ENCODE peak calls at places on chromosomes 11 and 22, in seven cellular contexts. G, V, S, O, T, L and X are unnamed samples.
A peak's percentile ranks its signal among the peaks of the same experiment; 100 is the strongest.

GRCh38 chr11:48024635-48025071 is 44.3 kb downstream of the PTPRJ start:
- DNase-seq in G (no peak), V (no peak), S (no peak), O (no peak), T (no peak), L (no peak), X (no peak)

GRCh38 chr11:124310746-124311145 is 3.0 kb downstream of the OR8D1 start:
- DNase-seq in G (no peak), V (no peak), S (no peak), O (no peak), T (no peak), L (no peak), X (no peak)

GRCh38 chr22:36144886-36145541 is 15.5 kb downstream of the APOL3 start:
- DNase-seq in G (no peak), V (peak; percentile 21), S (peak; percentile 29), O (peak; percentile 42), T (peak; percentile 20), L (no peak), X (no peak)

GRCh38 chr11:77046060-77046501 is 11.9 kb downstream of the B3GNT6 start:
- DNase-seq in G (peak; percentile 61), V (peak; percentile 61), S (peak; percentile 50), O (peak; percentile 36), T (peak; percentile 67), L (no peak), X (no peak)

GRCh38 chr22:40620464-40621046 is 16.0 kb downstream of the MRTFA start:
- DNase-seq in G (no peak), V (no peak), S (no peak), O (peak; percentile 10), T (no peak), L (no peak), X (peak; percentile 73)

GRCh38 chr11:68925613-68926012 is 21.9 kb downstream of the IGHMBP2 start:
- DNase-seq in G (no peak), V (no peak), S (no peak), O (no peak), T (no peak), L (no peak), X (no peak)

GRCh38 chr22:27885977-27886842 is 32.8 kb downstream of the PITPNB start:
- DNase-seq in G (no peak), V (no peak), S (peak; percentile 44), O (peak; percentile 59), T (peak; percentile 48), L (peak; percentile 13), X (no peak)

GRCh38 chr11:35105319-35106063 is 33.5 kb upstream of the CD44 start:
- DNase-seq in G (no peak), V (no peak), S (no peak), O (no peak), T (no peak), L (no peak), X (no peak)

GRCh38 chr11:66219846-66220565 is 48.4 kb upstream of the RAB1B start:
- DNase-seq in G (no peak), V (no peak), S (no peak), O (no peak), T (no peak), L (no peak), X (no peak)

GRCh38 chr22:20441631-20442484 is 4.2 kb upstream of the SCARF2 start:
- DNase-seq in G (no peak), V (no peak), S (no peak), O (no peak), T (no peak), L (no peak), X (no peak)

GRCh38 chr11:118048472-118049370 is 28.2 kb upstream of the TMPRSS4 start:
- DNase-seq in G (no peak), V (no peak), S (no peak), O (no peak), T (no peak), L (no peak), X (no peak)

GRCh38 chr11:67652965-67653845 is 2.7 kb upstream of the ACY3 start:
- DNase-seq in G (no peak), V (no peak), S (no peak), O (no peak), T (no peak), L (no peak), X (no peak)